ENCODE peak calls at places on chromosomes 5 and 9, in ten cellular contexts. One of them, this sample, is unnamed.

GRCh38 chr5:131671994-131672655 is 37.1 kb upstream of the RAPGEF6 start:
- DNase-seq in caudate nucleus: no peak
- DNase-seq in COLO829: peak
- DNase-seq in stimulated activated naive CD4-positive, alpha-beta T cell: no peak
- DNase-seq in endothelial cell: no peak
- DNase-seq in CD14-positive monocyte: no peak
- DNase-seq in activated CD8-positive, alpha-beta memory T cell treated with anti-CD3 and anti-CD28 coated beads, Interleukin-2, amount 50 U/mL, for 48 hours: no peak
- DNase-seq in activated effector memory CD4-positive, alpha-beta T cell treated with anti-CD3 and anti-CD28 coated beads, Interleukin-2, amount 50 U/mL, for 16 hours: no peak
- DNase-seq in GM23338: peak
- DNase-seq in stimulated activated naive CD8-positive, alpha-beta T cell treated with anti-CD3 and anti-CD28 coated beads, Interleukin-15, Interleukin-2, amounts not matched to agents 100 U/mL and 50 U/mL, for 24 hours: no peak
- DNase-seq in this sample: peak

GRCh38 chr5:143583385-143583784 is 179.9 kb upstream of the NR3C1 start:
- DNase-seq in caudate nucleus: no peak
- DNase-seq in COLO829: no peak
- DNase-seq in stimulated activated naive CD4-positive, alpha-beta T cell: no peak
- DNase-seq in endothelial cell: no peak
- DNase-seq in CD14-positive monocyte: no peak
- DNase-seq in activated CD8-positive, alpha-beta memory T cell treated with anti-CD3 and anti-CD28 coated beads, Interleukin-2, amount 50 U/mL, for 48 hours: no peak
- DNase-seq in activated effector memory CD4-positive, alpha-beta T cell treated with anti-CD3 and anti-CD28 coated beads, Interleukin-2, amount 50 U/mL, for 16 hours: no peak
- DNase-seq in GM23338: no peak
- DNase-seq in stimulated activated naive CD8-positive, alpha-beta T cell treated with anti-CD3 and anti-CD28 coated beads, Interleukin-15, Interleukin-2, amounts not matched to agents 100 U/mL and 50 U/mL, for 24 hours: no peak
- DNase-seq in this sample: no peak

GRCh38 chr5:112024769-112025168 is 267.8 kb upstream of the NREP start:
- DNase-seq in caudate nucleus: no peak
- DNase-seq in COLO829: no peak
- DNase-seq in stimulated activated naive CD4-positive, alpha-beta T cell: no peak
- DNase-seq in endothelial cell: no peak
- DNase-seq in CD14-positive monocyte: no peak
- DNase-seq in activated CD8-positive, alpha-beta memory T cell treated with anti-CD3 and anti-CD28 coated beads, Interleukin-2, amount 50 U/mL, for 48 hours: no peak
- DNase-seq in activated effector memory CD4-positive, alpha-beta T cell treated with anti-CD3 and anti-CD28 coated beads, Interleukin-2, amount 50 U/mL, for 16 hours: no peak
- DNase-seq in GM23338: no peak
- DNase-seq in stimulated activated naive CD8-positive, alpha-beta T cell treated with anti-CD3 and anti-CD28 coated beads, Interleukin-15, Interleukin-2, amounts not matched to agents 100 U/mL and 50 U/mL, for 24 hours: no peak
- DNase-seq in this sample: no peak

GRCh38 chr5:145983461-145983860 is 47.1 kb downstream of the SH3RF2 start:
- DNase-seq in caudate nucleus: no peak
- DNase-seq in COLO829: no peak
- DNase-seq in stimulated activated naive CD4-positive, alpha-beta T cell: no peak
- DNase-seq in endothelial cell: no peak
- DNase-seq in CD14-positive monocyte: no peak
- DNase-seq in activated CD8-positive, alpha-beta memory T cell treated with anti-CD3 and anti-CD28 coated beads, Interleukin-2, amount 50 U/mL, for 48 hours: no peak
- DNase-seq in activated effector memory CD4-positive, alpha-beta T cell treated with anti-CD3 and anti-CD28 coated beads, Interleukin-2, amount 50 U/mL, for 16 hours: no peak
- DNase-seq in GM23338: no peak
- DNase-seq in stimulated activated naive CD8-positive, alpha-beta T cell treated with anti-CD3 and anti-CD28 coated beads, Interleukin-15, Interleukin-2, amounts not matched to agents 100 U/mL and 50 U/mL, for 24 hours: no peak
- DNase-seq in this sample: no peak

GRCh38 chr9:126393876-126394275 is 67.2 kb downstream of the MVB12B start:
- DNase-seq in caudate nucleus: no peak
- DNase-seq in COLO829: no peak
- DNase-seq in stimulated activated naive CD4-positive, alpha-beta T cell: no peak
- DNase-seq in endothelial cell: no peak
- DNase-seq in CD14-positive monocyte: no peak
- DNase-seq in activated CD8-positive, alpha-beta memory T cell treated with anti-CD3 and anti-CD28 coated beads, Interleukin-2, amount 50 U/mL, for 48 hours: no peak
- DNase-seq in activated effector memory CD4-positive, alpha-beta T cell treated with anti-CD3 and anti-CD28 coated beads, Interleukin-2, amount 50 U/mL, for 16 hours: no peak
- DNase-seq in GM23338: no peak
- DNase-seq in stimulated activated naive CD8-positive, alpha-beta T cell treated with anti-CD3 and anti-CD28 coated beads, Interleukin-15, Interleukin-2, amounts not matched to agents 100 U/mL and 50 U/mL, for 24 hours: no peak
- DNase-seq in this sample: no peak

GRCh38 chr9:137648396-137648795 is 29.6 kb downstream of the EHMT1 start:
- DNase-seq in caudate nucleus: no peak
- DNase-seq in COLO829: no peak
- DNase-seq in stimulated activated naive CD4-positive, alpha-beta T cell: no peak
- DNase-seq in endothelial cell: no peak
- DNase-seq in CD14-positive monocyte: no peak
- DNase-seq in activated CD8-positive, alpha-beta memory T cell treated with anti-CD3 and anti-CD28 coated beads, Interleukin-2, amount 50 U/mL, for 48 hours: no peak
- DNase-seq in activated effector memory CD4-positive, alpha-beta T cell treated with anti-CD3 and anti-CD28 coated beads, Interleukin-2, amount 50 U/mL, for 16 hours: no peak
- DNase-seq in GM23338: no peak
- DNase-seq in stimulated activated naive CD8-positive, alpha-beta T cell treated with anti-CD3 and anti-CD28 coated beads, Interleukin-15, Interleukin-2, amounts not matched to agents 100 U/mL and 50 U/mL, for 24 hours: no peak
- DNase-seq in this sample: no peak

GRCh38 chr9:2765250-2765880 is 48.1 kb downstream of the KCNV2 start:
- DNase-seq in caudate nucleus: no peak
- DNase-seq in COLO829: no peak
- DNase-seq in stimulated activated naive CD4-positive, alpha-beta T cell: no peak
- DNase-seq in endothelial cell: no peak
- DNase-seq in CD14-positive monocyte: no peak
- DNase-seq in activated CD8-positive, alpha-beta memory T cell treated with anti-CD3 and anti-CD28 coated beads, Interleukin-2, amount 50 U/mL, for 48 hours: no peak
- DNase-seq in activated effector memory CD4-positive, alpha-beta T cell treated with anti-CD3 and anti-CD28 coated beads, Interleukin-2, amount 50 U/mL, for 16 hours: no peak
- DNase-seq in GM23338: peak
- DNase-seq in stimulated activated naive CD8-positive, alpha-beta T cell treated with anti-CD3 and anti-CD28 coated beads, Interleukin-15, Interleukin-2, amounts not matched to agents 100 U/mL and 50 U/mL, for 24 hours: no peak
- DNase-seq in this sample: no peak

GRCh38 chr5:60483046-60483445 is 216.9 kb downstream of the DEPDC1B start:
- DNase-seq in caudate nucleus: no peak
- DNase-seq in COLO829: no peak
- DNase-seq in stimulated activated naive CD4-positive, alpha-beta T cell: no peak
- DNase-seq in endothelial cell: no peak
- DNase-seq in CD14-positive monocyte: no peak
- DNase-seq in activated CD8-positive, alpha-beta memory T cell treated with anti-CD3 and anti-CD28 coated beads, Interleukin-2, amount 50 U/mL, for 48 hours: no peak
- DNase-seq in activated effector memory CD4-positive, alpha-beta T cell treated with anti-CD3 and anti-CD28 coated beads, Interleukin-2, amount 50 U/mL, for 16 hours: no peak
- DNase-seq in GM23338: no peak
- DNase-seq in stimulated activated naive CD8-positive, alpha-beta T cell treated with anti-CD3 and anti-CD28 coated beads, Interleukin-15, Interleukin-2, amounts not matched to agents 100 U/mL and 50 U/mL, for 24 hours: no peak
- DNase-seq in this sample: no peak

GRCh38 chr9:134623408-134624066 is 18.1 kb upstream of the COL5A1 start:
- DNase-seq in caudate nucleus: no peak
- DNase-seq in COLO829: no peak
- DNase-seq in stimulated activated naive CD4-positive, alpha-beta T cell: no peak
- DNase-seq in endothelial cell: no peak
- DNase-seq in CD14-positive monocyte: peak
- DNase-seq in activated CD8-positive, alpha-beta memory T cell treated with anti-CD3 and anti-CD28 coated beads, Interleukin-2, amount 50 U/mL, for 48 hours: no peak
- DNase-seq in activated effector memory CD4-positive, alpha-beta T cell treated with anti-CD3 and anti-CD28 coated beads, Interleukin-2, amount 50 U/mL, for 16 hours: peak
- DNase-seq in GM23338: no peak
- DNase-seq in stimulated activated naive CD8-positive, alpha-beta T cell treated with anti-CD3 and anti-CD28 coated beads, Interleukin-15, Interleukin-2, amounts not matched to agents 100 U/mL and 50 U/mL, for 24 hours: peak
- DNase-seq in this sample: no peak

GRCh38 chr9:37729499-37729898 is 24.1 kb upstream of the TRMT10B start:
- DNase-seq in caudate nucleus: no peak
- DNase-seq in COLO829: no peak
- DNase-seq in stimulated activated naive CD4-positive, alpha-beta T cell: no peak
- DNase-seq in endothelial cell: no peak
- DNase-seq in CD14-positive monocyte: no peak
- DNase-seq in activated CD8-positive, alpha-beta memory T cell treated with anti-CD3 and anti-CD28 coated beads, Interleukin-2, amount 50 U/mL, for 48 hours: no peak
- DNase-seq in activated effector memory CD4-positive, alpha-beta T cell treated with anti-CD3 and anti-CD28 coated beads, Interleukin-2, amount 50 U/mL, for 16 hours: no peak
- DNase-seq in GM23338: no peak
- DNase-seq in stimulated activated naive CD8-positive, alpha-beta T cell treated with anti-CD3 and anti-CD28 coated beads, Interleukin-15, Interleukin-2, amounts not matched to agents 100 U/mL and 50 U/mL, for 24 hours: no peak
- DNase-seq in this sample: no peak